ENCODE peak calls at places on chromosome 18, in nine cellular contexts. U is foreskin fibroblast, J is tibial artery, S is fibroblast of the aortic adventitia, Q is heart left ventricle, K is body of pancreas, A is cardiac fibroblast, B is uterus, W is ovary. T is an unnamed sample.

GRCh38 chr18:58354051-58354450 is 274.8 kb downstream of the ALPK2 start:
- DNase-seq in B (no peak), A (no peak), U (no peak), J (no peak), W (no peak), K (no peak), Q (no peak), S (no peak), T (no peak)

GRCh38 chr18:61980355-61980754 is 87.5 kb upstream of the RNF152 start:
- DNase-seq in K (no peak), J (no peak), U (no peak), S (peak; percentile 31), W (no peak), A (peak; percentile 67), Q (no peak), B (no peak), T (peak; percentile 35)

GRCh38 chr18:35971661-35972196 is 750 bp upstream of the RMP24 start:
- DNase-seq in S (no peak), A (no peak), Q (no peak), K (no peak), B (no peak), U (no peak), J (no peak), W (no peak), T (no peak)

GRCh38 chr18:79634593-79634992 is 45.0 kb upstream of the CTDP1 start:
- DNase-seq in U (no peak), W (no peak), A (no peak), K (no peak), S (no peak), Q (no peak), B (no peak), J (no peak), T (no peak)

GRCh38 chr18:35639296-35639695 is 57.8 kb downstream of the GALNT1 start:
- DNase-seq in B (no peak), A (no peak), J (no peak), U (no peak), K (no peak), S (no peak), Q (no peak), W (no peak), T (no peak)

GRCh38 chr18:27901424-27902226 is 275.3 kb downstream of the CDH2 start:
- DNase-seq in J (no peak), B (no peak), Q (no peak), U (no peak), W (no peak), K (no peak), S (no peak), A (no peak), T (no peak)

GRCh38 chr18:39681061-39681460 is 2115.5 kb upstream of the CELF4 start:
- DNase-seq in A (no peak), W (no peak), S (no peak), K (no peak), Q (no peak), B (no peak), U (no peak), J (no peak), T (no peak)

GRCh38 chr18:54776282-54776977 is 51.8 kb upstream of the RAB27B start:
- DNase-seq in B (no peak), S (peak; percentile 98), Q (no peak), U (peak; percentile 97), J (peak; percentile 35), W (no peak), K (peak; percentile 50), A (peak; percentile 97), T (peak; percentile 97)

GRCh38 chr18:27863780-27864430 is 313.0 kb downstream of the CDH2 start:
- DNase-seq in K (no peak), S (no peak), Q (peak; percentile 10), J (no peak), U (no peak), W (no peak), A (no peak), B (no peak), T (no peak)

GRCh38 chr18:61710082-61710620 is 182.7 kb downstream of the RNF152 start:
- DNase-seq in A (no peak), U (no peak), S (no peak), Q (no peak), K (no peak), W (no peak), B (no peak), J (no peak), T (no peak)

GRCh38 chr18:59300676-59301285 is 17.7 kb downstream of the CPLX4 start:
- DNase-seq in A (no peak), S (no peak), W (no peak), U (no peak), J (no peak), Q (no peak), B (no peak), K (no peak), T (no peak)

GRCh38 chr18:77899972-77900754 is 650.5 kb downstream of the GALR1 start:
- DNase-seq in B (peak; percentile 22), S (no peak), W (peak; percentile 59), A (peak; percentile 41), J (no peak), U (peak; percentile 10), Q (no peak), K (peak; percentile 31), T (peak; percentile 15)

GRCh38 chr18:78875268-78875997 is 104.2 kb upstream of the SALL3 start:
- DNase-seq in B (no peak), Q (no peak), S (no peak), K (peak; percentile 32), U (no peak), A (peak; percentile 16), J (no peak), W (no peak), T (no peak)

GRCh38 chr18:48949051-48949605 is 1.6 kb downstream of the SMAD7 start:
- DNase-seq in U (no peak), K (no peak), S (no peak), J (peak; percentile 44), B (no peak), Q (no peak), A (no peak), W (peak; percentile 67), T (no peak)

GRCh38 chr18:48948112-48949050 is 2.4 kb downstream of the SMAD7 start:
- DNase-seq in K (peak; percentile 58), J (no peak), U (peak; percentile 71), S (peak; percentile 83), B (no peak), W (peak; percentile 63), Q (no peak), A (peak; percentile 56), T (no peak)

GRCh38 chr18:48951448-48952286 is 902 bp upstream of the SMAD7 start:
- DNase-seq in B (peak; percentile 86), A (peak; percentile 95), Q (peak; percentile 91), S (peak; percentile 91), U (peak; percentile 95), W (peak; percentile 91), J (peak; percentile 88), K (peak; percentile 93), T (peak; percentile 93)

GRCh38 chr18:48950536-48951447 is at the start of gene SMAD7:
- DNase-seq in B (no peak), J (peak; percentile 53), S (peak; percentile 42), Q (no peak), A (no peak), K (no peak), U (peak; percentile 47), W (peak; percentile 65), T (no peak)

GRCh38 chr18:48949606-48950535 is 894 bp downstream of the SMAD7 start:
- DNase-seq in Q (no peak), S (no peak), U (peak; percentile 80), B (no peak), A (peak; percentile 60), K (peak; percentile 55), W (peak; percentile 65), J (no peak), T (no peak)
- TF ChIP-seq CTCF in Q (peak; percentile 32), S (peak; percentile 1), U (no peak), B (peak; percentile 57), A (no peak), K (no peak), W (no peak), J (peak; percentile 15), T (peak; percentile 7)

GRCh38 chr18:31723998-31724711 is 36.5 kb downstream of the SLC25A52 start:
- DNase-seq in B (peak; percentile 22), U (peak; percentile 33), K (peak; percentile 36), Q (peak; percentile 24), S (peak; percentile 25), W (peak; percentile 56), J (peak; percentile 34), A (peak; percentile 19), T (peak; percentile 2)
- H3K4me3 ChIP-seq in B (peak overlapping the region; percentile 42), U (peak overlapping the region; percentile 49), K (peak overlapping the region; percentile 20), Q (peak overlapping the region; percentile 63), S (peak overlapping the region; percentile 63), W (peak overlapping the region; percentile 38), J (peak overlapping the region; percentile 62), A (peak overlapping the region; percentile 52), T (peak overlapping the region; percentile 55)

GRCh38 chr18:37654034-37654433 is 88.4 kb upstream of the CELF4 start:
- DNase-seq in A (no peak), Q (no peak), B (no peak), J (no peak), U (no peak), S (no peak), W (no peak), K (no peak), T (no peak)

GRCh38 chr18:37649416-37649815 is 83.8 kb upstream of the CELF4 start:
- DNase-seq in B (no peak), U (no peak), S (no peak), W (no peak), K (no peak), A (no peak), J (no peak), Q (no peak), T (no peak)

GRCh38 chr18:37654711-37655369 is 89.2 kb upstream of the CELF4 start:
- DNase-seq in Q (no peak), B (no peak), A (no peak), W (no peak), S (no peak), K (no peak), U (no peak), J (no peak), T (no peak)

GRCh38 chr18:37649930-37650329 is 84.3 kb upstream of the CELF4 start:
- DNase-seq in A (no peak), S (no peak), B (no peak), U (no peak), W (no peak), J (no peak), Q (no peak), K (no peak), T (no peak)
- TF ChIP-seq CTCF in A (no peak), S (no peak), B (no peak), U (no peak), W (no peak), J (no peak), Q (no peak), K (no peak), T (no peak)

DNA sequence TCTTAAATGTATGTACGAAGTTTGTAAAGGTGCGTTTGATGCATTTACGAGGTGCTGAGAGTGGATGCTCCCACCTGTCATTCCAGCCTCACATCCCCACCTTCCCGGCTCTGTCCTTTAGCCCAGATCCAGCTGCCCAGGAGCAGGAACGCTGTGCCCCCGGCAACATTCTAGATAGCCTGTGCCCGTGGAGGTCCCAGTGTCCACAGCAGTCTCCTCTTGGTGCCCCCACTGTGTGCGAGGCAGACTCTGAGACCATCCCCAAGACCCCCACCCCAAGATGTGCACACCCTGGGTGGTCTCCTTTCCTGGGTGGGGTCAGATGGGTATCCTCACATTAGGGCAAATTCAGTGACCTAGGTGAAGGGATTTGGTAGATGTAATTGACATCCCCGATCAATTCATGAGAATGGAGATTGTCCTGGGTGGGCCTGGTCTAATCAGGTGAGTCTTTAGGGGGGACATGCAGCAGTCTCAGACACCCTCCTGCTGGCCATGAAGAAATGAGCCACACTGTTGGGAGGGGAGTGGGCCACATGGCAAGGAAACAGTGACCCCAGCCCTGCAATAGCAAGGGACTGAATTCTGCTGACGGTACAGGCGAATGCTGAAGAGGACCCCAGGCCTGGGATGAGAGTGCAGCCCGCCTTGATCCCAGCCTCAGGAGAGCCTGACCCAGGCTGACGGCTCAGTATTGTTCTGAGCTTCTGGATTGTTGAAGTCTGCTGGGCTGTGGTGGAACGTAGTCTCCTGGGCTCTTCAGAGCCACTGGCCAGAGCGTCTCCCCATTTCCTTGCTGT is 203.3 kb downstream of the FAM210A start:
- DNase-seq in S (no peak), Q (no peak), K (no peak), J (no peak), W (no peak), A (no peak), U (no peak), B (no peak), T (no peak)
- H3K4me3 ChIP-seq in S (no peak overlapping the region), Q (no peak overlapping the region), K (no peak overlapping the region), J (no peak overlapping the region), W (no peak overlapping the region), A (no peak overlapping the region), U (no peak overlapping the region), B (no peak overlapping the region), T (no peak overlapping the region)

T was measured in AG10803.